ENCODE peak calls at places on chromosome 11, in ten cellular contexts. Q, E, M, I, H, A, J, C, R and Y are unnamed samples.

GRCh38 chr11:47913569-47914244 is 65.6 kb upstream of the NUP160 start:
- DNase-seq in Q (no peak), E (no peak), M (no peak), I (no peak), H (no peak), A (no peak), J (no peak), C (no peak), R (no peak), Y (no peak)

GRCh38 chr11:67337257-67337656 is 16.1 kb downstream of the POLD4 start:
- DNase-seq in Q (no peak), E (no peak), M (no peak), I (no peak), H (no peak), A (no peak), J (no peak), C (no peak), R (no peak), Y (no peak)

GRCh38 chr11:130434521-130435223 is 6.3 kb upstream of the ADAMTS8 start:
- DNase-seq in Q (peak; percentile 56), E (peak; percentile 38), M (peak; percentile 78), I (no peak), H (peak; percentile 87), A (peak; percentile 89), J (peak; percentile 88), C (peak; percentile 43), R (peak; percentile 64), Y (peak; percentile 73)

GRCh38 chr11:117921456-117921855 is 7.7 kb downstream of the TMPRSS13 start:
- DNase-seq in Q (no peak), E (no peak), M (no peak), I (no peak), H (no peak), A (no peak), J (no peak), C (no peak), R (no peak), Y (no peak)

GRCh38 chr11:16126361-16126760 is 230.0 kb downstream of the SOX6 start:
- DNase-seq in Q (no peak), E (no peak), M (no peak), I (no peak), H (no peak), A (no peak), J (peak; percentile 56), C (no peak), R (no peak), Y (peak; percentile 66)

GRCh38 chr11:73312036-73312435 is 4.0 kb downstream of the ARHGEF17 start:
- DNase-seq in Q (no peak), E (no peak), M (no peak), I (no peak), H (no peak), A (no peak), J (no peak), C (no peak), R (no peak), Y (no peak)

GRCh38 chr11:71153005-71153395 is 99.4 kb downstream of the SHANK2 start:
- DNase-seq in Q (no peak), E (no peak), M (no peak), I (no peak), H (peak; percentile 4), A (peak; percentile 2), J (peak; percentile 12), C (no peak), R (peak; percentile 23), Y (peak; percentile 75)

GRCh38 chr11:114416441-114416928 is 16.0 kb downstream of the RBM7 start:
- DNase-seq in Q (no peak), E (no peak), M (no peak), I (no peak), H (peak; percentile 71), A (no peak), J (peak; percentile 83), C (peak; percentile 48), R (no peak), Y (peak; percentile 89)

GRCh38 chr11:27699926-27700350 is 317 bp downstream of the BDNF start:
- DNase-seq in Q (no peak), E (no peak), M (no peak), I (no peak), H (no peak), A (peak; percentile 20), J (no peak), C (no peak), R (no peak), Y (no peak)

GRCh38 chr11:2412323-2412722 is 11.8 kb downstream of the TSSC4 start:
- DNase-seq in Q (no peak), E (no peak), M (no peak), I (no peak), H (no peak), A (no peak), J (no peak), C (no peak), R (no peak), Y (no peak)

GRCh38 chr11:9039194-9039593 is 35.4 kb upstream of the NRIP3 start:
- DNase-seq in Q (no peak), E (no peak), M (peak; percentile 4), I (no peak), H (peak; percentile 72), A (peak; percentile 46), J (peak; percentile 41), C (no peak), R (peak; percentile 71), Y (peak; percentile 51)

GRCh38 chr11:35146711-35147110 is 7.7 kb downstream of the CD44 start:
- DNase-seq in Q (no peak), E (no peak), M (no peak), I (no peak), H (no peak), A (peak; percentile 48), J (no peak), C (no peak), R (no peak), Y (no peak)

GRCh38 chr11:66686801-66687750 is 9.4 kb upstream of the RBM4B start:
- DNase-seq in Q (no peak), E (no peak), M (no peak), I (no peak), H (no peak), A (no peak), J (no peak), C (no peak), R (no peak), Y (peak; percentile 88)

GRCh38 chr11:120013325-120014250 is 124.3 kb downstream of the TRIM29 start:
- DNase-seq in Q (peak; percentile 55), E (no peak), M (no peak), I (no peak), H (peak; percentile 66), A (peak; percentile 29), J (peak; percentile 49), C (no peak), R (no peak), Y (peak; percentile 40)

GRCh38 chr11:56885182-56885581 is 103.5 kb upstream of the OR5AK2 start:
- DNase-seq in Q (no peak), E (no peak), M (no peak), I (no peak), H (no peak), A (no peak), J (no peak), C (no peak), R (no peak), Y (peak; percentile 28)

GRCh38 chr11:69893631-69894030 is 74.4 kb upstream of the FGF3 start:
- DNase-seq in Q (no peak), E (no peak), M (no peak), I (no peak), H (no peak), A (no peak), J (no peak), C (no peak), R (no peak), Y (no peak)

GRCh38 chr11:25734592-25735211 is 597.2 kb upstream of the ANO3 start:
- DNase-seq in Q (no peak), E (no peak), M (no peak), I (no peak), H (peak; percentile 79), A (peak; percentile 50), J (peak; percentile 42), C (no peak), R (peak; percentile 21), Y (peak; percentile 21)

GRCh38 chr11:130206141-130206540 is 46.6 kb downstream of the ST14 start:
- DNase-seq in Q (no peak), E (no peak), M (no peak), I (no peak), H (no peak), A (no peak), J (no peak), C (no peak), R (no peak), Y (no peak)

GRCh38 chr11:94544832-94545640 is 1.3 kb downstream of the FUT4 start:
- DNase-seq in Q (peak; percentile 29), E (no peak), M (no peak), I (no peak), H (no peak), A (no peak), J (peak; percentile 29), C (no peak), R (no peak), Y (no peak)